ENCODE peak calls at places on chromosomes 3 and 15, in five cellular contexts. L is HepG2, Z is K562, K is H1, G is GM12878. N is an unnamed sample.

GRCh38 chr3:87771338-87772059 is 287.3 kb downstream of the CGGBP1 start:
- DNase-seq in Z (peak), L (peak), K (no peak), G (peak), N (peak)

GRCh38 chr3:27680517-27681246 is 41.4 kb downstream of the EOMES start:
- DNase-seq in Z (no peak), L (peak), K (peak), G (no peak), N (no peak)

GRCh38 chr3:57041674-57042073 is 18.8 kb upstream of the SPATA12 start:
- DNase-seq in L (no peak), K (no peak), G (no peak), Z (no peak), N (no peak)

GRCh38 chr15:45802140-45802539 is 167.3 kb downstream of the SQOR start:
- DNase-seq in L (peak), G (no peak), K (no peak), Z (no peak), N (no peak)

GRCh38 chr15:66650433-66650832 is 51.6 kb upstream of the SMAD6 start:
- DNase-seq in Z (peak), G (no peak), K (no peak), L (peak), N (no peak)

GRCh38 chr3:99981138-99981537 is 133.2 kb downstream of the FILIP1L start:
- DNase-seq in G (no peak), L (no peak), Z (no peak), K (no peak), N (no peak)

GRCh38 chr3:127096256-127097008 is 96.5 kb upstream of the PRR23E start:
- DNase-seq in L (no peak), Z (no peak), G (no peak), K (no peak), N (no peak)

GRCh38 chr3:113697192-113698090 is 999 bp upstream of the USF3 start:
- DNase-seq in K (no peak), L (peak), G (no peak), Z (peak), N (peak)

GRCh38 chr3:147361671-147362420 is 44.5 kb downstream of the ZIC4 start:
- DNase-seq in L (peak), Z (peak), G (no peak), K (no peak), N (peak)

GRCh38 chr3:108301695-108302404 is 5.5 kb downstream of the HHLA2 start:
- DNase-seq in L (no peak), K (no peak), G (no peak), Z (no peak), N (no peak)

GRCh38 chr3:16885588-16885903 is 791 bp downstream of the PLCL2 start:
- DNase-seq in Z (no peak), G (no peak), K (no peak), L (no peak), N (no peak)

GRCh38 chr15:69140306-69140705 is 20.1 kb upstream of the GLCE start:
- DNase-seq in L (no peak), Z (no peak), G (no peak), K (no peak), N (no peak)

GRCh38 chr3:156787926-156788663 is 38.1 kb upstream of the LEKR1 start:
- DNase-seq in Z (peak), G (no peak), K (no peak), L (no peak), N (no peak)

GRCh38 chr3:31895471-31895870 is 85.6 kb downstream of the OSBPL10 start:
- DNase-seq in K (no peak), L (no peak), Z (no peak), G (no peak), N (no peak)

GRCh38 chr3:161475905-161476304 is 20.7 kb upstream of the OTOL1 start:
- DNase-seq in K (no peak), L (peak), G (no peak), Z (no peak), N (no peak)

GRCh38 chr3:126540342-126540849 is 16.4 kb downstream of the CHST13 start:
- DNase-seq in L (no peak), G (no peak), K (no peak), Z (peak), N (no peak)

GRCh38 chr3:94433811-94434210 is 370.9 kb downstream of the NSUN3 start:
- DNase-seq in G (no peak), Z (no peak), K (no peak), L (no peak), N (no peak)

GRCh38 chr3:149572796-149573414 is 84.9 kb downstream of the WWTR1 start:
- DNase-seq in Z (no peak), L (no peak), G (no peak), K (no peak), N (no peak)

GRCh38 chr3:185042357-185042756 is 110.5 kb downstream of the C3orf70 start:
- DNase-seq in K (no peak), L (no peak), G (no peak), Z (no peak), N (no peak)

GRCh38 chr3:186783731-186784515 is 546 bp downstream of the EIF4A2 start:
- DNase-seq in Z (peak), L (peak), G (no peak), K (no peak), N (peak)

GRCh38 chr3:127560051-127560787 is 30.3 kb downstream of the TPRA1 start:
- DNase-seq in L (no peak), G (no peak), Z (peak), K (no peak), N (no peak)

GRCh38 chr15:98649621-98649995 is 1.3 kb downstream of the IGF1R start:
- DNase-seq in L (no peak), K (no peak), G (no peak), Z (no peak), N (no peak)

GRCh38 chr15:28272587-28272986 is 49.4 kb downstream of the HERC2 start:
- DNase-seq in L (no peak), G (no peak), K (no peak), Z (no peak), N (no peak)

GRCh38 chr3:102085431-102086226 is 236.3 kb downstream of the NFKBIZ start:
- DNase-seq in Z (no peak), K (no peak), L (no peak), G (no peak), N (no peak)

GRCh38 chr3:52315977-52316764 is at the start of gene DNAH1:
- DNase-seq in Z (no peak), G (no peak), L (no peak), K (no peak), N (no peak)

GRCh38 chr3:105425153-105425502 is 58.4 kb downstream of the ALCAM start:
- DNase-seq in G (no peak), L (no peak), K (no peak), Z (no peak), N (no peak)

GRCh38 chr3:32814371-32814770 is 3.4 kb upstream of the TRIM71 start:
- DNase-seq in K (no peak), Z (no peak), G (no peak), L (no peak), N (peak)

GRCh38 chr3:63995056-63995576 is 28.2 kb downstream of the PSMD6 start:
- DNase-seq in G (no peak), L (no peak), K (no peak), Z (no peak), N (no peak)

GRCh38 chr3:5115506-5116162 is 6.5 kb upstream of the ARL8B start:
- DNase-seq in K (no peak), L (no peak), Z (no peak), G (no peak), N (no peak)

GRCh38 chr15:25173241-25174028 is 218.6 kb downstream of the SNRPN start:
- DNase-seq in L (no peak), K (no peak), G (no peak), Z (no peak), N (no peak)

GRCh38 chr3:81643721-81644120 is 117.7 kb downstream of the GBE1 start:
- DNase-seq in K (no peak), Z (peak), G (no peak), L (peak), N (peak)

GRCh38 chr3:42735021-42735420 is 32.4 kb upstream of the HHATL start:
- DNase-seq in L (no peak), G (no peak), Z (no peak), K (no peak), N (no peak)

DNA sequence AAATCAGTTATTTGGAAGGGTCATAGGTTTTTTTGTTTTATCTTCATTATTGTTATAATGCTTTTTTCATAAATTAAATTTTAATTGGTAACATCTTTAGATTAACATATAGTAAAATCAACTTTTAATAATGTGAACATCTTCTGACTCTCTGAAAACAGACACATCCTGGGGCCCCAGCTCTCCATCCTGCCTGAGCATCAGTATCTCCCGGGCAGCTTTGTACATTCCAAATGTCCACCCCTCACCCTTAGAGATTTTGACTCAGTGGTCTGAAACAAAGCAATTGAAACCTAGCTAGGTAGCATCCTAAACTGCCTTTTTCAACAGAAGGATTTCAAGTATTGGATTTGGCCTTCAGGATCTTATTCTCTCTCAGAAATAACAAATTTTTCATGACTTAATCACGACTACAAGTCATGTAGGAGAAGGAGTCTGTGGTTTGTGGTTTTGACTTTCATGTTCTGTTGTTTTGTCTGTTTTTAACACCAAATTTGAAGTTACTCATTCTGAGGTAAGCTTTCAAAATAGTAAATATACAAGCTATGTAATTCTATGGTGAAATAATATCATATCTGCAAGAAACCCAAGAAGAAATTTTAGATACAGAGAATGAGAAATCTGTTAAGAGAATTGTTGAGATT is 147.3 kb upstream of the UBE2E2 start:
- DNase-seq in Z (no peak), L (no peak), K (no peak), G (no peak), N (no peak)
- H3K4me2 ChIP-seq in Z (no peak), L (no peak), K (no peak), G (no peak), N (no peak)

DNA sequence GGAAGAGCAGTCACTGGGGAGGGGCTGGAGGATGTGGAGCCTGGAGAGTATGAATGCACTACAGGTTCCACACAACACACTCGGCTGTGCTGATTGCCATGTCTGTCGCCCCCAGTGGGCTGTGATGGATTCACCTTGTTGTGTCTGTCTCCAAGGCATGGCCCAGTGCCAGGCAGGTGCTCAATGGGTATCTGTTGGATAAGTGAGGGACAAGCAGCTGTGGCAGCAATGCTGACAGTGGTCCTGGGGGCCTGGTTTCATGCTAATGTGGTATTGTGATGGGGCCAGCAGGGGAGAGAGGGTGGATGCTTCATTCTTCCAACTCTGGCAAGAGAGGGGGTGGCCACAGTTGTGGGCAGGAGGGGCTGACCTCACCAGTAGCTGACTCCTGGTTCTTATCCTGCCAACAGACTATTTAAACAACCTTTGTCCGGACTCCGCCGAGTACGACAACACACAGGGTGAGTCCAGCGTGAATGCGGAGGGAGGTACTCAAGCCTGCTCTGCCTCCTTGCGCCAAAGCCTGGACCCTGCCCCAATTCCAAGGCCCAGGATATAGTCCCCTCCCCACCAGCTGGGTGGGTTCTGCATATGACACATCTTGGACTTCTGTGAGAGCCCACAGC is 47.3 kb upstream of the NR2C2 start:
- DNase-seq in G (no peak), Z (no peak), L (peak), K (peak), N (peak)
- TF ChIP-seq CREB1 in G (no peak), Z (no peak), L (no peak), K (peak), N (peak)

GRCh38 chr15:89813381-89814111 is 1.1 kb downstream of the ANPEP start:
- DNase-seq in L (no peak), K (no peak), G (no peak), Z (no peak), N (no peak)

GRCh38 chr15:89815769-89816168 is 1.1 kb upstream of the ANPEP start:
- DNase-seq in Z (no peak), K (no peak), L (no peak), G (no peak), N (no peak)

GRCh38 chr15:89812126-89812846 is 2.4 kb downstream of the ANPEP start:
- DNase-seq in L (peak), K (no peak), Z (no peak), G (no peak), N (no peak)

GRCh38 chr15:89812847-89813320 is 1.8 kb downstream of the ANPEP start:
- DNase-seq in Z (no peak), K (no peak), L (no peak), G (no peak), N (no peak)

GRCh38 chr15:89814112-89814742 is 425 bp downstream of the ANPEP start:
- DNase-seq in Z (no peak), L (no peak), G (no peak), K (no peak), N (peak)
- H3K4me2 ChIP-seq in Z (no peak), L (peak), G (no peak), K (peak), N (peak)

GRCh38 chr3:55721716-55722484 is 234.8 kb upstream of the WNT5A start:
- DNase-seq in Z (peak), G (no peak), K (no peak), L (no peak), N (peak)
- TF ChIP-seq CREB1 in Z (no peak), G (no peak), K (no peak), L (no peak), N (no peak)

GRCh38 chr3:177320765-177321247 is 123.5 kb upstream of the TBL1XR1 start:
- DNase-seq in L (no peak), Z (no peak), G (no peak), K (no peak), N (no peak)
- H3K4me2 ChIP-seq in L (peak), Z (no peak), G (peak), K (no peak), N (no peak)

GRCh38 chr3:10707089-10707983 is 108.7 kb upstream of the SLC6A11 start:
- DNase-seq in L (no peak), G (no peak), Z (no peak), K (no peak), N (peak)

GRCh38 chr3:10703875-10704274 is 112.2 kb upstream of the SLC6A11 start:
- DNase-seq in Z (peak), K (peak), L (no peak), G (no peak), N (peak)

GRCh38 chr3:10700821-10701220 is 115.2 kb upstream of the SLC6A11 start:
- DNase-seq in Z (no peak), L (no peak), K (no peak), G (no peak), N (no peak)

GRCh38 chr3:10706156-10707088 is 109.6 kb upstream of the SLC6A11 start:
- DNase-seq in K (no peak), Z (no peak), G (no peak), L (no peak), N (peak)

GRCh38 chr3:10702961-10703740 is 112.9 kb upstream of the SLC6A11 start:
- DNase-seq in K (peak), G (no peak), L (no peak), Z (peak), N (peak)
- TF ChIP-seq CREB1 in K (no peak), G (no peak), L (no peak), Z (no peak), N (no peak)

GRCh38 chr3:37114251-37115145 is 59.9 kb downstream of the LRRFIP2 start:
- DNase-seq in L (no peak), K (no peak), Z (no peak), G (no peak), N (no peak)

GRCh38 chr3:37117548-37117947 is 56.8 kb downstream of the LRRFIP2 start:
- DNase-seq in Z (no peak), L (peak), K (no peak), G (no peak), N (no peak)

GRCh38 chr3:37112987-37113386 is 61.4 kb downstream of the LRRFIP2 start:
- DNase-seq in L (no peak), K (no peak), G (no peak), Z (no peak), N (peak)

GRCh38 chr3:37116998-37117397 is 57.4 kb downstream of the LRRFIP2 start:
- DNase-seq in K (no peak), G (no peak), L (no peak), Z (no peak), N (no peak)

DNA sequence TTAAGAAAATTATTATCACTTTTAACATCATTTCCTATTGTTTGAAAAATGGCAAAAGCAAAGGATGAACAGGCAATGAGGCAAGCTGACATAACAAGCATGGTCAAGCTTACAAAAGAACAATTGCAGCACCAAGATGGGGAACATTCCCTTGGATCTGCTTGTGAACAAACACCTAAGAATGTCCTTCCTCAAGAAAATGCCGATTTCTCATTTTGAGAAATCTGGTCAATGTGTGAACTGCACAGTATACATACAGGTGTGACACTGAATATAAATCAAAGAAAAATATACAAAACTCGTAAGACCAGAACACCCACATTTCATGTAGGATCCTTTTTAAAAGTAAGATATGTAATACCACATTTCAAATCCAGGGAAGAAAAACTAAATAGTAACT is 58.9 kb downstream of the LRRFIP2 start:
- DNase-seq in G (no peak), K (no peak), L (no peak), Z (no peak), N (no peak)
- H3K4me2 ChIP-seq in G (no peak), K (no peak), L (no peak), Z (no peak), N (no peak)

N was measured in GM23338.